ENCODE peak calls at places on chromosomes 2 and 18, in five cellular contexts. Z, N, P, O and H are unnamed samples.

GRCh38 chr2:70035344-70035844 is 51.9 kb upstream of the PCBP1 start:
- DNase-seq in Z (no peak), N (no peak), P (no peak), O (no peak), H (no peak)

GRCh38 chr2:150690870-150691269 is 203.4 kb upstream of the RND3 start:
- DNase-seq in Z (no peak), N (no peak), P (no peak), O (no peak), H (no peak)

GRCh38 chr18:56903686-56904085 is 243.2 kb upstream of the BOD1L2 start:
- DNase-seq in Z (no peak), N (no peak), P (no peak), O (no peak), H (no peak)

GRCh38 chr2:154740360-154740759 is 41.9 kb downstream of the KCNJ3 start:
- DNase-seq in Z (no peak), N (no peak), P (no peak), O (no peak), H (no peak)

GRCh38 chr2:41934323-41935003 is 113.4 kb upstream of the PKDCC start:
- DNase-seq in Z (no peak), N (peak; percentile 61), P (no peak), O (peak; percentile 48), H (no peak)

GRCh38 chr2:239770240-239770639 is 254.9 kb downstream of the NDUFA10 start:
- DNase-seq in Z (no peak), N (no peak), P (peak; percentile 10), O (no peak), H (no peak)

GRCh38 chr2:216714412-216714775 is 19.0 kb upstream of the IGFBP5 start:
- DNase-seq in Z (no peak), N (no peak), P (no peak), O (no peak), H (no peak)

GRCh38 chr18:35635171-35635570 is 53.6 kb downstream of the GALNT1 start:
- DNase-seq in Z (no peak), N (no peak), P (no peak), O (no peak), H (no peak)

GRCh38 chr2:105858868-105859693 is 114.4 kb downstream of the NCK2 start:
- DNase-seq in Z (no peak), N (no peak), P (no peak), O (no peak), H (no peak)

GRCh38 chr2:229921101-229921891 is 513 bp downstream of the TRIP12 start:
- DNase-seq in Z (peak; percentile 64), N (peak; percentile 70), P (peak; percentile 91), O (peak; percentile 70), H (peak; percentile 78)

GRCh38 chr2:46841621-46842020 is 74.0 kb downstream of the MCFD2 start:
- DNase-seq in Z (no peak), N (no peak), P (peak; percentile 43), O (no peak), H (no peak)

GRCh38 chr2:48221846-48222516 is 308.0 kb upstream of the STON1 start:
- DNase-seq in Z (no peak), N (no peak), P (no peak), O (no peak), H (no peak)

GRCh38 chr2:217905906-217906305 is 96.9 kb downstream of the TNS1 start:
- DNase-seq in Z (no peak), N (no peak), P (no peak), O (no peak), H (no peak)

GRCh38 chr2:53515435-53516332 is 251.9 kb upstream of the CHAC2 start:
- DNase-seq in Z (no peak), N (peak; percentile 29), P (no peak), O (no peak), H (no peak)

GRCh38 chr18:3380384-3380961 is 69.5 kb upstream of the TGIF1 start:
- DNase-seq in Z (no peak), N (no peak), P (no peak), O (no peak), H (no peak)

GRCh38 chr2:46846454-46846990 is 69.1 kb downstream of the MCFD2 start:
- DNase-seq in Z (no peak), N (no peak), P (no peak), O (no peak), H (no peak)

GRCh38 chr2:187655001-187655400 is 100.8 kb upstream of the TFPI start:
- DNase-seq in Z (no peak), N (no peak), P (no peak), O (no peak), H (no peak)

DNA sequence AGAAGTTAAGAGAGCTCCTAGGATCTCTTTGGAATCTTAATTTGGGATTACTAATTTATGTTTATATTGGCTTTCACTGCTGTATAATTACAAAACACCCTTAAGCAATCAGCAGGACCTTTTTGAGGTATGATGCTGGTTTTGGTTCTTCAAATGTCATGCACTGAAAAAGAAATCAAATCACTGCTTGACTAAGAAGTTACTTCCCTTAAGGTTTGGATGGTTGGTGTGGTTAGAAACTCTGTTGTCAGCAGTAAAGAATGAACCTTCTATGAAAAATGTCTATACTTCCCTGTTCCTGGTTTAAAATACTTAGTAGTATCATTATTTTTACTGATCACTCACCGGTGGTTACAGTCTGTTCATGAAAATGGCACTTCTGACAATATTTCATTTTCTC is 5.5 kb downstream of the COLEC12 start:
- DNase-seq in Z (no peak), N (no peak), P (no peak), O (no peak), H (no peak)
- H3K4me1 ChIP-seq in Z (no peaks in the 10 kb centered on the region), N (peaks cover 25% of the 10 kb centered on the region), P (peaks cover 13% of the 10 kb centered on the region), O (peaks cover 20% of the 10 kb centered on the region), H (no peaks in the 10 kb centered on the region)

GRCh38 chr2:108401800-108402199 is 24.0 kb downstream of the SULT1C4 start:
- DNase-seq in Z (no peak), N (no peak), P (no peak), O (no peak), H (no peak)
- H3K9me3 ChIP-seq in Z (peaks cover 9% of the 10 kb centered on the region), N (no peaks in the 10 kb centered on the region), P (peaks cover 12% of the 10 kb centered on the region), O (peaks cover 67% of the 10 kb centered on the region), H (peaks cover 33% of the 10 kb centered on the region)

GRCh38 chr2:238159676-238160205 is 971 bp downstream of the ERFE start:
- DNase-seq in Z (no peak), N (no peak), P (peak; percentile 65), O (peak; percentile 10), H (no peak)
- H3K27ac ChIP-seq in Z (no peak overlapping the region), N (no peak overlapping the region), P (no peak overlapping the region), O (no peak overlapping the region), H (no peak overlapping the region)

GRCh38 chr2:74032909-74033261 is 48.2 kb downstream of the TET3 start:
- DNase-seq in Z (no peak), N (no peak), P (no peak), O (no peak), H (no peak)

GRCh38 chr2:74031203-74031602 is 46.5 kb downstream of the TET3 start:
- DNase-seq in Z (no peak), N (no peak), P (no peak), O (no peak), H (no peak)

GRCh38 chr2:74028290-74028689 is 43.6 kb downstream of the TET3 start:
- DNase-seq in Z (no peak), N (no peak), P (no peak), O (no peak), H (no peak)

GRCh38 chr2:74027496-74027895 is 42.8 kb downstream of the TET3 start:
- DNase-seq in Z (no peak), N (no peak), P (no peak), O (no peak), H (no peak)

GRCh38 chr2:74029719-74030397 is 45.1 kb downstream of the TET3 start:
- DNase-seq in Z (no peak), N (no peak), P (no peak), O (no peak), H (no peak)
- H3K4me1 ChIP-seq in Z (no peaks in the 10 kb centered on the region), N (peaks cover 5% of the 10 kb centered on the region), P (peaks cover 18% of the 10 kb centered on the region), O (peaks cover 28% of the 10 kb centered on the region), H (peaks cover 30% of the 10 kb centered on the region)

DNA sequence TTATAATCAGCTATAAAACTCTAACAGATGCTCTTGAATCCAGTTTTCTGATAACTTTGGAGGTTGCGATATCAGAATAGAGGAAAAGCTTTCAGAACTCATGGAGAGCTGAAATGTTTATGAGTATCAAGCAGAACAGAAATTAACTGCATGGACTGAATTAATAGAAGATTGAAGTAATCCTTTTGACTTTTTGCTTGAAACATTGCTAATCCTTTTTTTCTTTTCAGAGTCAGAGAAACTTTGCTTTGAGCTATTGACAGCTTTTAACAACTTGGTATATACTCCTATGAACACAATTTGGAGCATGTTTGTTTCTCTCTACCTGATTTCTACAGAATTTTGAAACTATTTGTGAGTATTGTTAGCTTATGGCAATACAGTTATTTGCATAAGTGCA is 1254.8 kb downstream of the LRP1B start:
- DNase-seq in Z (no peak), N (no peak), P (no peak), O (no peak), H (no peak)
- H3K9me3 ChIP-seq in Z (no peaks in the 10 kb centered on the region), N (no peaks in the 10 kb centered on the region), P (no peaks in the 10 kb centered on the region), O (peaks cover 17% of the 10 kb centered on the region), H (peaks cover 17% of the 10 kb centered on the region)

DNA sequence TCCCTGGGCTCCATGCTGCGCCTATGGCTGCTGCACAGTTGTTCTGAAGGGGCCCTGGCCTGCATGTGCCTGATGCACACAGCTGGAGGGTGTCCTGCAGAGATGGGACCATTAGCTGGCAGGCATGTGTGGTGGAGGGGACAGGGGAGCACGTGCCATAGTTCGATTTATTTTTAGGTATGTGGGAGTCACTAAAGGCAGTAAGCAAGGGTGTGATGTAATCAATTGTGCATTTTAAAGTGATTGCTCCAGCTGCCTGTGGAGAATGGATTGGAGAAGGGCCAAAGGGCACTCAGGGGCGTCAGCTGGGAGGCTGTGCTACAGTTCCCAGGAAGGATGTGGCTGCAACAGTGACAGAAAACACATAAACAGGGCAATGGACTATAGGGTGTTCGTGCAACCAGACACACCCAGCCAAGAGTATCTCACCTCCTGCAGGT is 205.1 kb downstream of the ARL4C start:
- DNase-seq in Z (peak; percentile 40), N (no peak), P (no peak), O (peak; percentile 46), H (no peak)
- H3K27ac ChIP-seq in Z (no peak overlapping the region), N (no peak overlapping the region), P (peak overlapping the region; percentile 32), O (peak overlapping the region; percentile 32), H (no peak overlapping the region)